ENCODE peak calls at places on chromosomes 1 and 21, in ten cellular contexts. P is EH, T is tibial nerve, E is fibroblast of villous mesenchyme, U is SK-N-DZ, B is caudate nucleus, K is NCI-H2029, A is progenitor cell of endocrine pancreas, I is Calu3, O is NCI-H345. Y is an unnamed sample.

GRCh38 chr1:206094024-206094423 is 23.2 kb downstream of the AVPR1B start:
- DNase-seq in T (no peak), O (no peak), U (no peak), P (no peak), B (no peak), A (no peak), K (no peak), E (no peak), I (no peak), Y (no peak)

GRCh38 chr1:110188116-110188618 is 21.9 kb upstream of the KCNC4 start:
- DNase-seq in K (no peak), O (no peak), I (no peak), U (no peak), A (no peak), T (no peak), B (no peak), E (peak), P (peak), Y (no peak)

GRCh38 chr1:48600182-48600581 is 128.2 kb upstream of the SPATA6 start:
- DNase-seq in P (no peak), B (no peak), E (no peak), K (peak), T (no peak), O (no peak), A (no peak), U (no peak), I (no peak), Y (no peak)

GRCh38 chr1:157286096-157286495 is 147.9 kb upstream of the ETV3 start:
- DNase-seq in P (no peak), U (no peak), E (no peak), K (no peak), B (no peak), I (no peak), T (no peak), A (no peak), O (no peak), Y (no peak)

GRCh38 chr1:43043695-43044094 is 85.0 kb upstream of the SLC2A1 start:
- DNase-seq in K (no peak), P (peak), A (no peak), U (no peak), I (no peak), B (no peak), O (no peak), E (no peak), T (no peak), Y (no peak)

GRCh38 chr1:167617100-167617949 is 12.7 kb upstream of the RCSD1 start:
- DNase-seq in A (no peak), T (no peak), O (no peak), B (no peak), I (no peak), E (peak), P (peak), U (no peak), K (no peak), Y (peak)

GRCh38 chr1:115203287-115203686 is 114.0 kb upstream of the TSPAN2 start:
- DNase-seq in P (no peak), T (no peak), A (no peak), E (no peak), B (no peak), O (no peak), I (no peak), U (no peak), K (no peak), Y (no peak)

GRCh38 chr1:33442141-33442540 is 11.2 kb upstream of the PHC2 start:
- DNase-seq in O (no peak), B (no peak), E (peak), U (no peak), T (no peak), K (no peak), P (peak), A (no peak), I (no peak), Y (no peak)

GRCh38 chr1:23083714-23084480 is 64.6 kb downstream of the KDM1A start:
- DNase-seq in A (no peak), T (no peak), P (no peak), I (no peak), E (peak), O (no peak), U (no peak), K (no peak), B (no peak), Y (no peak)

GRCh38 chr1:92125204-92125603 is 45.1 kb downstream of the BTBD8 start:
- DNase-seq in B (no peak), A (no peak), O (no peak), E (no peak), K (no peak), I (no peak), P (no peak), T (no peak), U (no peak), Y (no peak)

GRCh38 chr1:150789396-150789795 is 18.7 kb downstream of the CTSK start:
- DNase-seq in I (peak), T (no peak), B (no peak), O (no peak), K (no peak), P (no peak), U (no peak), E (no peak), A (no peak), Y (no peak)

GRCh38 chr1:82733645-82734044 is 932.9 kb downstream of the ADGRL2 start:
- DNase-seq in A (no peak), E (no peak), O (no peak), P (no peak), B (no peak), U (no peak), K (no peak), I (no peak), T (no peak), Y (peak)

GRCh38 chr1:91124290-91124975 is 102.6 kb upstream of the ZNF644 start:
- DNase-seq in E (no peak), A (no peak), P (no peak), O (no peak), B (no peak), T (no peak), U (no peak), I (no peak), K (no peak), Y (peak)

GRCh38 chr1:64471218-64471719 is 1.3 kb downstream of the CACHD1 start:
- DNase-seq in I (peak), B (no peak), A (peak), K (no peak), E (peak), P (peak), O (peak), U (peak), T (no peak), Y (no peak)

GRCh38 chr21:36783612-36784383 is 84.9 kb downstream of the SIM2 start:
- DNase-seq in A (no peak), T (no peak), E (peak), B (no peak), U (no peak), O (no peak), I (peak), K (peak), P (peak), Y (no peak)

GRCh38 chr21:27550258-27550657 is 583.4 kb upstream of the ADAMTS5 start:
- DNase-seq in A (no peak), K (no peak), P (peak), I (no peak), T (no peak), U (no peak), E (no peak), B (no peak), O (no peak), Y (no peak)

Y was measured in DND-41.